ENCODE peak calls at places on chromosome 3, in five cellular contexts. N is mucosa of descending colon, B is H1, V is hepatocyte, W is suprapubic skin. D is an unnamed sample. For H3K4me1, the result is how much of the 10 kb centered on the place peaks cover.

GRCh38 chr3:178443634-178444033 is 92.6 kb upstream of the KCNMB2 start:
- DNase-seq in W (no peak), V (no peak), B (no peak), N (no peak), D (no peak)

GRCh38 chr3:134282659-134283047 is 32.0 kb upstream of the RYK start:
- DNase-seq in N (no peak), B (no peak), W (no peak), V (peak), D (no peak)

GRCh38 chr3:4888913-4889846 is 90.1 kb upstream of the BHLHE40 start:
- DNase-seq in N (no peak), W (no peak), B (no peak), V (no peak), D (no peak)

GRCh38 chr3:126745760-126746394 is 41.8 kb downstream of the CHCHD6 start:
- DNase-seq in W (no peak), N (peak), V (no peak), B (no peak), D (no peak)

GRCh38 chr3:118544458-118544857 is 490.2 kb downstream of the IGSF11 start:
- DNase-seq in B (no peak), W (no peak), V (peak), N (peak), D (peak)

GRCh38 chr3:149180057-149180573 is 41.5 kb downstream of the CP start:
- DNase-seq in N (no peak), B (no peak), W (peak), V (peak), D (peak)

GRCh38 chr3:7015683-7016440 is 154.9 kb downstream of the GRM7 start:
- DNase-seq in B (no peak), N (no peak), W (no peak), V (no peak), D (no peak)

GRCh38 chr3:94069242-94069813 is 6.5 kb downstream of the NSUN3 start:
- DNase-seq in N (no peak), V (no peak), W (no peak), B (no peak), D (no peak)

GRCh38 chr3:160450846-160451245 is 1.3 kb upstream of the TRIM59 start:
- DNase-seq in W (no peak), N (no peak), B (no peak), V (no peak), D (no peak)

DNA sequence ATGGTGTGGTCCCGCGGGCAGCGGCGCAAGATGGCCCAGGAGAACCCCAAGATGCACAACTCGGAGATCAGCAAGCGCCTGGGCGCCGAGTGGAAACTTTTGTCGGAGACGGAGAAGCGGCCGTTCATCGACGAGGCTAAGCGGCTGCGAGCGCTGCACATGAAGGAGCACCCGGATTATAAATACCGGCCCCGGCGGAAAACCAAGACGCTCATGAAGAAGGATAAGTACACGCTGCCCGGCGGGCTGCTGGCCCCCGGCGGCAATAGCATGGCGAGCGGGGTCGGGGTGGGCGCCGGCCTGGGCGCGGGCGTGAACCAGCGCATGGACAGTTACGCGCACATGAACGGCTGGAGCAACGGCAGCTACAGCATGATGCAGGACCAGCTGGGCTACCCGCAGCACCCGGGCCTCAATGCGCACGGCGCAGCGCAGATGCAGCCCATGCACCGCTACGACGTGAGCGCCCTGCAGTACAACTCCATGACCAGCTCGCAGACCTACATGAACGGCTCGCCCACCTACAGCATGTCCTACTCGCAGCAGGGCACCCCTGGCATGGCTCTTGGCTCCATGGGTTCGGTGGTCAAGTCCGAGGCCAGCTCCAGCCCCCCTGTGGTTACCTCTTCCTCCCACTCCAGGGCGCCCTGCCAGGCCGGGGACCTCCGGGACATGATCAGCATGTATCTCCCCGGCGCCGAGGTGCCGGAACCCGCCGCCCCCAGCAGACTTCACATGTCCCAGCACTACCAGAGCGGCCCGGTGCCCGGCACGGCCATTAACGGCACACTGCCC is 977 bp downstream of the SOX2 start:
- DNase-seq in V (peak), W (no peak), N (no peak), B (no peak), D (no peak)
- H3K4me3 ChIP-seq in V (peak), W (peak), N (no peak), B (peak), D (peak)

GRCh38 chr3:186082150-186082549 is 26.7 kb downstream of the ETV5 start:
- DNase-seq in N (no peak), W (no peak), B (no peak), V (no peak), D (no peak)

GRCh38 chr3:186081678-186082077 is 27.2 kb downstream of the ETV5 start:
- DNase-seq in V (no peak), W (no peak), B (no peak), N (no peak), D (no peak)

GRCh38 chr3:186077466-186077865 is 31.4 kb downstream of the ETV5 start:
- DNase-seq in N (no peak), V (no peak), B (no peak), W (no peak), D (no peak)

GRCh38 chr3:186080849-186081438 is 27.9 kb downstream of the ETV5 start:
- DNase-seq in W (no peak), N (no peak), B (no peak), V (no peak), D (no peak)

DNA sequence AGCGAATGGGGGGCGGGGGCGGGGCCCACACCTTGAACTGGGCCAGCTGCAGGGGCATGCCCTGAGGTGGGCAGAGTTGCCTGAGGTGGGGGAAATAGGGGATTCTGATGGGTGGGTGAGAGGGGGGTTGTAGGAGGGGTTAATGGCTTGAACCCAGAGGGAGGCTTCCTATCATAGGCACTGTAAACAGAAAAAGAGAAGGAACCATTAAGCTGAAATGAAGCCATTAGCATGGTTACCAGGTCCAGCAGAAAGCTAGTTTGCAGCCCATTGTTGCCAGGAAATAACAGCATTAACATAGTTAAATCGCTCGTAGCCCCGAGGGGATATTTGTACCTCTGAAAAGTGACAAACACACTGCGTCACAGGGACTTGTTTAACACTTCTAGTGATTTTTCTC is 29.0 kb downstream of the ETV5 start:
- DNase-seq in V (no peak), N (no peak), W (no peak), B (no peak), D (no peak)
- H3K4me1 ChIP-seq in V (under half), N (under half), W (under half), B (under half), D (under half)

GRCh38 chr3:5929027-5929426 is 741.5 kb downstream of the EDEM1 start:
- DNase-seq in W (no peak), V (no peak), B (no peak), N (no peak), D (no peak)
- H3K4me3 ChIP-seq in W (no peak), V (no peak), B (no peak), N (no peak), D (no peak)

DNA sequence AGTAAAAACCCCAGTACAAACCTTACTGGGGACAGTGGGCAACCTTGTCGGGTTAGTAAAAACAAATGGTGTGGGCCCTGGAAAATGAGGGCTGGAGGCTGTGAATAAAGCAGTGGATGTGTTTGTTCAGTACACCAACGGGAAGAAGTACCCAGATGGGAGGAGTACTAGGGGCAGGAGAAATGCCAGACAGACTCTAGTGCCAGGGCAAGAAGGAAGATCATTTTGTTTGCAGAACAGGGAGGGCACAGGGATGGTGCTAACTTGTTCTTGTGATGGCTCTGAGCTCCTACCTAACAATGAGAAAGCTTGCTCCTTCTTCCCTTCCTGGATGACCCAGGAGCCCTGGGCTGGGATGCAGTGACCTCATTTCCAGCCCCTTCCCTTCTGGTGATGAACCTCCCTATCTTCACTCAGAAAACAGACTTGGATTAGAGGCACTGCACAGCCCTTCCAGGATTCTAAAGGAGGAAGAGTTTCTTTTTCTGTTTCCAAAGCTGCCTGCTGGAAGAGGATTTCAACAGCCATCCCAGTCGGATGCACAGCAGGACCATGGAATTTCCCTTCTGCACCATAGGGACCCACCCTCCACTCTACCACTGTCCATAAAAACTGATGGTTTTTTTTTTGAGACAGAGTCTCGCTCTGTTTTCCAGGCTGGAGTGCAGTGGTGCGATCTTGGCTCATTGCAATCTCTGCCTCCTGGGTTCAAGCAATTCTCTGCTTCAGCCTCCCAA is 6.1 kb downstream of the RASSF1 start:
- DNase-seq in V (no peak), W (no peak), N (no peak), B (no peak), D (no peak)
- H3K4me1 ChIP-seq in V (under half), W (half or more), N (under half), B (under half), D (under half)

GRCh38 chr3:81068546-81068945 is 692.9 kb downstream of the GBE1 start:
- DNase-seq in V (no peak), W (no peak), B (no peak), N (no peak), D (no peak)
- H3K4me3 ChIP-seq in V (no peak), W (no peak), B (no peak), N (no peak), D (no peak)

GRCh38 chr3:38548154-38548931 is 52.2 kb downstream of the EXOG start:
- DNase-seq in V (no peak), W (no peak), B (no peak), N (no peak), D (no peak)

GRCh38 chr3:38551026-38551832 is 55.1 kb downstream of the EXOG start:
- DNase-seq in W (no peak), B (no peak), V (no peak), N (no peak), D (no peak)

GRCh38 chr3:38549486-38549885 is 53.3 kb downstream of the EXOG start:
- DNase-seq in B (no peak), V (no peak), N (no peak), W (no peak), D (no peak)

GRCh38 chr3:38549957-38550840 is 54.1 kb downstream of the EXOG start:
- DNase-seq in N (no peak), V (no peak), B (no peak), W (no peak), D (no peak)

DNA sequence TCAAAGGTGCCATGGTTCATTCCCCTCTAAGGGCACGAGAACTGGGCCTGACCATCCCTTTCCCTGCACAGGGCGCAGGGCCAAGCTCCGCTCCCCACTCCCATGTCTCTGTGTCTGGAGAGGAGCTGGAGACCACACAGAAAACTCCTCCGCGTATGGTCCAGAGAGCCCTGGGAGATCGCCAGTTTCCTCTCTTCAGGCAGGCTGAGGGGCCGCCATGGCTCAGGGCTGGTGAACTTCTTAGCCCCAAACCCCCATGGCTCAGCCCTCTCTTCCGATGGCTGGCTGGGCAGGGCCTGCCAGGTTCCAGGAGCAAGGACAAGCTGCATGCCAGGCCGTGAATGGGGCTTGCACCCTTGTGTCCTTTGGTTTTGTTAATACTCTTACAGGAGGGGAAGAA is 52.9 kb downstream of the EXOG start:
- DNase-seq in B (no peak), W (no peak), V (no peak), N (no peak), D (no peak)
- H3K4me1 ChIP-seq in B (under half), W (under half), V (under half), N (under half), D (under half)

GRCh38 chr3:119782435-119782834 is 534 bp downstream of the NR1I2 start:
- DNase-seq in W (no peak), V (no peak), B (no peak), N (no peak), D (no peak)
- H3K4me3 ChIP-seq in W (no peak), V (no peak), B (no peak), N (no peak), D (no peak)

GRCh38 chr3:191237045-191237882 is 38.2 kb downstream of the OSTN start:
- DNase-seq in B (no peak), N (no peak), W (no peak), V (no peak), D (no peak)
- H3K4me1 ChIP-seq in B (under half), N (under half), W (under half), V (under half), D (under half)

GRCh38 chr3:64238971-64239667 is 13.9 kb upstream of the PRICKLE2 start:
- DNase-seq in W (no peak), V (peak), B (peak), N (peak), D (peak)
- H3K4me3 ChIP-seq in W (no peak), V (no peak), B (no peak), N (no peak), D (peak)